ENCODE peak calls at places on chromosomes 4 and X, in five cellular contexts. E is SK-N-SH, I is sigmoid colon, K is A673, O is left ventricle myocardium inferior. H is an unnamed sample.
A peak's percentile ranks its signal among the peaks of the same experiment; 100 is the strongest.

GRCh38 chrX:23908219-23909003 is 605 bp downstream of the CXorf58 start:
- DNase-seq in O (no peak), E (no peak), K (peak; percentile 19), I (no peak), H (peak; percentile 17)

GRCh38 chr4:138053601-138054322 is 188.4 kb downstream of the SLC7A11 start:
- DNase-seq in E (peak; percentile 46), I (no peak), O (no peak), K (peak; percentile 53), H (no peak)

GRCh38 chr4:156584100-156584499 is 387.5 kb downstream of the PDGFC start:
- DNase-seq in I (no peak), K (no peak), O (no peak), E (no peak), H (no peak)

GRCh38 chrX:57367649-57368048 is 81.1 kb downstream of the FAAH2 start:
- DNase-seq in I (no peak), K (no peak), O (no peak), E (no peak), H (no peak)

GRCh38 chrX:26411045-26411444 is 195.1 kb downstream of the MAGEB5 start:
- DNase-seq in O (no peak), K (no peak), E (no peak), I (no peak), H (peak; percentile 13)

GRCh38 chrX:72714471-72714916 is 388 bp upstream of the PHKA1 start:
- DNase-seq in E (peak; percentile 66), O (peak; percentile 65), K (peak; percentile 68), I (peak; percentile 89), H (peak; percentile 78)

GRCh38 chrX:39818071-39818470 is 279.7 kb downstream of the BCOR start:
- DNase-seq in K (no peak), I (no peak), E (peak; percentile 70), O (no peak), H (no peak)

GRCh38 chr4:20987191-20987590 is 286.9 kb downstream of the PACRGL start:
- DNase-seq in E (no peak), K (no peak), I (no peak), O (no peak), H (no peak)

GRCh38 chrX:65528705-65529340 is 5.8 kb downstream of the LAS1L start:
- DNase-seq in E (peak; percentile 74), O (no peak), I (no peak), K (peak; percentile 50), H (peak; percentile 16)

GRCh38 chr4:20299515-20299914 is 47.8 kb downstream of the SLIT2 start:
- DNase-seq in E (peak; percentile 32), I (no peak), O (no peak), K (peak; percentile 42), H (peak; percentile 13)

GRCh38 chr4:10461091-10461849 is 4.0 kb upstream of the ZNF518B start:
- DNase-seq in K (no peak), E (peak; percentile 92), I (no peak), O (peak; percentile 54), H (peak; percentile 30)

GRCh38 chr4:140427104-140427918 is at the start of gene CLGN:
- DNase-seq in O (peak; percentile 77), K (peak; percentile 87), E (peak; percentile 95), I (peak; percentile 82), H (peak; percentile 77)

GRCh38 chr4:86011117-86011516 is 348.7 kb downstream of the MAPK10 start:
- DNase-seq in K (peak; percentile 1), E (no peak), O (no peak), I (no peak), H (no peak)

GRCh38 chr4:138537739-138538138 is 295.6 kb upstream of the SLC7A11 start:
- DNase-seq in E (no peak), O (no peak), K (no peak), I (no peak), H (no peak)

GRCh38 chr4:156633846-156634245 is 337.8 kb downstream of the PDGFC start:
- DNase-seq in O (no peak), K (no peak), E (no peak), I (no peak), H (no peak)

GRCh38 chrX:74458738-74459137 is 37.4 kb downstream of the SLC16A2 start:
- DNase-seq in I (no peak), O (no peak), E (no peak), K (peak; percentile 67), H (no peak)

GRCh38 chr4:152620915-152621314 is 58.9 kb downstream of the TMEM154 start:
- DNase-seq in E (no peak), O (no peak), I (no peak), K (no peak), H (no peak)

GRCh38 chr4:102348701-102349100 is 3.4 kb upstream of the SLC39A8 start:
- DNase-seq in O (no peak), I (no peak), K (no peak), E (no peak), H (no peak)

GRCh38 chrX:78092296-78092695 is 11.8 kb upstream of the PGK1 start:
- DNase-seq in K (peak; percentile 18), E (no peak), I (no peak), O (no peak), H (no peak)

GRCh38 chr4:113325876-113326615 is 276.6 kb downstream of the ANK2 start:
- DNase-seq in E (no peak), I (no peak), O (no peak), K (no peak), H (no peak)

GRCh38 chr4:148893095-148893494 is 450.9 kb upstream of the NR3C2 start:
- DNase-seq in E (no peak), I (no peak), K (no peak), O (no peak), H (peak; percentile 74)

GRCh38 chr4:150479665-150480064 is 102.3 kb upstream of the MAB21L2 start:
- DNase-seq in O (no peak), K (no peak), E (no peak), I (no peak), H (no peak)

GRCh38 chr4:174505892-174506291 is 16.4 kb downstream of the HPGD start:
- DNase-seq in E (no peak), K (no peak), I (no peak), O (no peak), H (no peak)

GRCh38 chrX:16748425-16748824 is 29.0 kb downstream of the SYAP1 start:
- DNase-seq in O (no peak), I (no peak), E (no peak), K (no peak), H (no peak)

GRCh38 chr4:70703695-70704332 is 15.5 kb downstream of the UTP3 start:
- DNase-seq in I (no peak), K (peak; percentile 32), O (no peak), E (no peak), H (peak; percentile 33)

GRCh38 chr4:64394469-64394868 is 14.8 kb downstream of the TECRL start:
- DNase-seq in O (no peak), I (no peak), E (no peak), K (no peak), H (no peak)

GRCh38 chrX:16807548-16807947 is 21.3 kb downstream of the TXLNG start:
- DNase-seq in O (no peak), K (no peak), E (peak; percentile 23), I (no peak), H (peak; percentile 7)

GRCh38 chr4:67907650-67908049 is 23.8 kb upstream of the TMPRSS11D start:
- DNase-seq in E (no peak), I (no peak), O (no peak), K (no peak), H (no peak)

GRCh38 chr4:2363951-2364653 is 54.3 kb downstream of the ZFYVE28 start:
- DNase-seq in E (no peak), O (no peak), K (peak; percentile 17), I (peak; percentile 56), H (no peak)

GRCh38 chr4:140156529-140157171 is 2.7 kb upstream of the MAML3 start:
- DNase-seq in K (no peak), O (no peak), I (no peak), E (no peak), H (no peak)

GRCh38 chrX:29581223-29581622 is 634.1 kb upstream of the MAGEB2 start:
- DNase-seq in I (no peak), K (no peak), E (no peak), O (no peak), H (no peak)

GRCh38 chr4:7753271-7753670 is 186.4 kb downstream of the AFAP1 start:
- DNase-seq in E (no peak), K (no peak), O (no peak), I (no peak), H (no peak)

GRCh38 chr4:7647211-7647931 is 212.6 kb upstream of the PSAPL1 start:
- DNase-seq in K (no peak), O (no peak), I (no peak), E (no peak), H (no peak)

GRCh38 chr4:103002551-103002950 is 17.0 kb downstream of the SLC9B1 start:
- DNase-seq in O (no peak), I (no peak), K (no peak), E (no peak), H (no peak)

DNA sequence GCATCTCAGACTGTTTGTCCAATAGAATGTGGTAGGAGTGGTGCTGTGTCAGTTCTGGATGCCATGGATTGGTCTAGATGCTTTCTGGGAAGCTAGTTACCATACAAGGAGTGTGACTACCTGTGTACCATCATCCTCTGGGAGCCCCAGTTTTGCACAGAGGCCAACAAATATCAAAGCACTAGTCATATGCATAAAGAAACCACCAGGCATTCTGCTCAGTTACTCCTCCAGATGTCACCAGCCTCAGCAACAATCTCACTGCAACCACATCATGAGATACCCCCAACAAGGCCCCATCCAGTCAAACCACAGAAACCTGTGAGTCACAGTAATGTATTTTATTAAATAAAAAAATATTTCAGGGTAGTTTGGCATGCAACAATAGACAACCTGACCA is 435.8 kb upstream of the CPEB2 start:
- DNase-seq in I (no peak), O (no peak), K (no peak), E (no peak), H (no peak)
- H3K9me3 ChIP-seq in I (no peaks in the 10 kb centered on the region), O (no peaks in the 10 kb centered on the region), K (peaks cover 6% of the 10 kb centered on the region), E (no peaks in the 10 kb centered on the region), H (no peaks in the 10 kb centered on the region)

GRCh38 chr4:15797320-15797719 is 19.2 kb downstream of the CD38 start:
- DNase-seq in I (no peak), K (no peak), E (no peak), O (no peak), H (no peak)
- H3K9me3 ChIP-seq in I (no peaks in the 10 kb centered on the region), K (no peaks in the 10 kb centered on the region), E (peaks cover 10% of the 10 kb centered on the region), O (peaks cover 8% of the 10 kb centered on the region), H (no peaks in the 10 kb centered on the region)

DNA sequence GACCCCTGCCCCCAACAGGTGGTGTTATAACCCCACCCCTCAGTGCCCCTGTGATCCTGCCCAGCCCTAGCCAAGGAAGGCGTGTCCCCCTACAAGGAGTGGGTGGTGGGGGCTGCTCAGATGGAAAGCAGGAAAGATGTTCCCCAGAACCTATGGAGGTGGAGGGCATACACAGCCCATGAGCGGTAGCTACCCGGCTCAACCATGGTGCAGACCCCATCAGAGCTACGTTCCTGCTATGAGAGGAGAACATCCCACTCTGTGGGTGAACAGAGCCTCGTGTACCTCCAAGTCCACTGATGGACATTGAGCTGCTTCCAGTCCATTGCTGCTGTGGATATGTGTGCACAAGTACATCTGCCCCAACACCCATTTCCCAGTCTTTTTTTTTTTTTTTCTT is 71.1 kb downstream of the SHOX start:
- DNase-seq in E (no peak), O (no peak), K (no peak), I (peak; percentile 40), H (no peak)
- H3K9me3 ChIP-seq in E (no peaks in the 10 kb centered on the region), O (peaks cover 63% of the 10 kb centered on the region), K (peaks cover 36% of the 10 kb centered on the region), I (no peaks in the 10 kb centered on the region), H (peaks cover 18% of the 10 kb centered on the region)

DNA sequence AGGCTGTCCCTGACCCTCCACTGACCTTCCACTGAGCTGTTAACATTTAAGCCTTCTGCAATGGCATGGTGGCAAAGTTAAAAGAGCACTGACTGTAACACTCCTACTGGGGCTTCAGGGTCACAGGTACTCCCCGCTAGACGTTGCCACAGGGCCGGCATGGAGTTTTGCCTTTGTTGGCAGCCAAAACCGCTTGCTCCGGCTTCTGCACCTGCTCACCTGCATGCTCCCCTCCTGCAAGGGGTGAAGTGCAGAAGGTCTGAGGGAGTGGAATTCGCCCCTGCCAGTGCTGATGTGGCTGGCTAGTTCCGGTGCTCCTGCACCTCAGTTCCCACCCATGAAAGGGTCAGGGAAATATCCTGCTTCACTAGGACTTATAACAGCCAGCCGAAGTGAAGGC is 571.4 kb downstream of the RAPGEF2 start:
- DNase-seq in E (no peak), I (no peak), O (no peak), K (no peak), H (no peak)
- H3K9me3 ChIP-seq in E (no peaks in the 10 kb centered on the region), I (no peaks in the 10 kb centered on the region), O (no peaks in the 10 kb centered on the region), K (no peaks in the 10 kb centered on the region), H (no peaks in the 10 kb centered on the region)

H was measured in body of pancreas.